ENCODE peak calls at places on chromosomes 16 and 17, in nine cellular contexts. B is fibroblast of lung, Q is GM23338, Z is fibroblast of the aortic adventitia, U is lower leg skin, T is MM.1S, C is foreskin fibroblast, X is AG09309, E is ovary. H is an unnamed sample.

GRCh38 chr16:19595043-19595767 is 39.7 kb downstream of the VPS35L start:
- DNase-seq in B (peak; percentile 12), Q (no peak), Z (peak; percentile 94), U (no peak), T (no peak), C (peak; percentile 79), X (peak; percentile 75), E (peak; percentile 23), H (peak; percentile 32)

GRCh38 chr17:29179232-29180036 is 764 bp downstream of the MYO18A start:
- DNase-seq in B (no peak), Q (peak; percentile 94), Z (no peak), U (peak; percentile 55), T (no peak), C (peak; percentile 35), X (no peak), E (peak; percentile 55), H (no peak)

GRCh38 chr16:30033270-30033669 is 2.2 kb upstream of the TLCD3B start:
- DNase-seq in B (no peak), Q (no peak), Z (no peak), U (no peak), T (no peak), C (no peak), X (no peak), E (no peak), H (no peak)

GRCh38 chr17:9402590-9403199 is 172.9 kb downstream of the STX8 start:
- DNase-seq in B (peak; percentile 52), Q (peak; percentile 83), Z (peak; percentile 33), U (no peak), T (peak; percentile 21), C (peak; percentile 62), X (no peak), E (no peak), H (peak; percentile 29)

GRCh38 chr17:9900744-9901143 is 4.3 kb downstream of the RCVRN start:
- DNase-seq in B (no peak), Q (no peak), Z (peak; percentile 58), U (no peak), T (no peak), C (peak; percentile 42), X (no peak), E (no peak), H (no peak)

GRCh38 chr16:57600048-57600835 is 28.2 kb upstream of the ADGRG1 start:
- DNase-seq in B (peak; percentile 45), Q (peak; percentile 88), Z (peak; percentile 43), U (peak; percentile 17), T (peak; percentile 75), C (peak; percentile 62), X (no peak), E (no peak), H (no peak)

GRCh38 chr16:2795714-2796143 is 2.5 kb upstream of the PRSS41 start:
- DNase-seq in B (no peak), Q (no peak), Z (peak; percentile 37), U (no peak), T (no peak), C (peak; percentile 44), X (no peak), E (no peak), H (no peak)

GRCh38 chr17:5210853-5211252 is 19.2 kb upstream of the ZNF594 start:
- DNase-seq in B (no peak), Q (no peak), Z (no peak), U (no peak), T (no peak), C (no peak), X (no peak), E (no peak), H (no peak)

GRCh38 chr16:82629441-82630027 is 2.8 kb downstream of the CDH13 start:
- DNase-seq in B (peak; percentile 49), Q (peak; percentile 52), Z (peak; percentile 87), U (peak; percentile 46), T (no peak), C (peak; percentile 66), X (no peak), E (no peak), H (no peak)

GRCh38 chr16:67029249-67030096 is 524 bp downstream of the CBFB start:
- DNase-seq in B (peak; percentile 54), Q (peak; percentile 25), Z (peak; percentile 60), U (peak; percentile 39), T (peak; percentile 47), C (peak; percentile 83), X (no peak), E (peak; percentile 73), H (no peak)

GRCh38 chr17:72763981-72764380 is 328.5 kb downstream of the SLC39A11 start:
- DNase-seq in B (no peak), Q (peak; percentile 38), Z (no peak), U (no peak), T (no peak), C (no peak), X (no peak), E (no peak), H (no peak)

GRCh38 chr17:51590071-51590470 is 329.7 kb downstream of the UTP18 start:
- DNase-seq in B (no peak), Q (no peak), Z (no peak), U (no peak), T (no peak), C (no peak), X (no peak), E (no peak), H (no peak)

GRCh38 chr17:14144513-14144912 is 75.2 kb downstream of the COX10 start:
- DNase-seq in B (peak; percentile 32), Q (no peak), Z (peak; percentile 51), U (no peak), T (no peak), C (no peak), X (no peak), E (no peak), H (no peak)

GRCh38 chr17:57009737-57010445 is 32.0 kb downstream of the SCPEP1 start:
- DNase-seq in B (peak; percentile 51), Q (peak; percentile 92), Z (peak; percentile 50), U (peak; percentile 45), T (peak; percentile 53), C (peak; percentile 76), X (peak; percentile 7), E (no peak), H (no peak)

DNA sequence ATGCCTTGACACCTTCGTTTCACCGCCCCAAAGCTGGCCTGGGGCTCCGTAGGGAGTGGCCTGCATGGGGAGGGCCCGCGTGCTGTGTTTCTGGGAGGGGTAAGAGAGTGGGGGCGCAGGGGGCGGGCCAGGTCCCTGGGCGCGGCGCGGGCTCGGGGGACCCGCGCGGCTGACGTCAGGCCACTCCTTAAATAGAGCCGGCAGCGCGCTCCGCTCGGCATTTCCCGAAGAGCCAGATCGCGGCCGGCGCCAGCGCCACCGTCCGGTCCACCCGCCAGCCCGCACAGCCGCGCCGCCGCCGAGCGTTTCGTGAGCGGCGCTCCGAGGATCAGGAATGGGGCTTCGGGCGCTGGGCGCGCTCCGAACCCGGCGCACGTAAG is at the start of gene HS3ST2:
- DNase-seq in B (no peak), Q (peak; percentile 90), Z (no peak), U (peak; percentile 21), T (no peak), C (peak; percentile 93), X (no peak), E (peak; percentile 9), H (no peak)
- H3K4me3 ChIP-seq in B (no peak within 1 kb of the TSS), Q (peak within 1 kb of the TSS; percentile 87), Z (no peak within 1 kb of the TSS), U (peak within 1 kb of the TSS; percentile 21), T (no peak within 1 kb of the TSS), C (peak within 1 kb of the TSS; percentile 42), X (peak within 1 kb of the TSS; percentile 24), E (peak within 1 kb of the TSS; percentile 1), H (peak within 1 kb of the TSS; percentile 25)

GRCh38 chr16:56332464-56333079 is 92.8 kb downstream of the AMFR start:
- DNase-seq in B (peak; percentile 62), Q (peak; percentile 66), Z (peak; percentile 64), U (peak; percentile 54), T (peak; percentile 39), C (peak; percentile 85), X (peak; percentile 18), E (peak; percentile 40), H (peak; percentile 22)
- TF ChIP-seq CTCF in B (peak; percentile 22), Q (peak; percentile 35), Z (peak; percentile 40), U (no peak), T (peak; percentile 44), C (peak; percentile 48), X (peak; percentile 66), E (no peak), H (peak; percentile 32)

GRCh38 chr17:77664097-77664729 is 294.3 kb upstream of the TNRC6C start:
- DNase-seq in B (no peak), Q (no peak), Z (no peak), U (no peak), T (no peak), C (no peak), X (no peak), E (no peak), H (no peak)

GRCh38 chr17:77660524-77660923 is 298.0 kb upstream of the TNRC6C start:
- DNase-seq in B (no peak), Q (no peak), Z (no peak), U (no peak), T (no peak), C (no peak), X (no peak), E (no peak), H (no peak)

GRCh38 chr17:77665833-77666232 is 292.7 kb upstream of the TNRC6C start:
- DNase-seq in B (no peak), Q (no peak), Z (no peak), U (no peak), T (no peak), C (no peak), X (no peak), E (no peak), H (no peak)

GRCh38 chr17:77666480-77666879 is 292.0 kb upstream of the TNRC6C start:
- DNase-seq in B (no peak), Q (no peak), Z (no peak), U (no peak), T (peak; percentile 24), C (no peak), X (no peak), E (no peak), H (no peak)

GRCh38 chr17:77662796-77663195 is 295.7 kb upstream of the TNRC6C start:
- DNase-seq in B (no peak), Q (no peak), Z (no peak), U (no peak), T (no peak), C (no peak), X (no peak), E (no peak), H (no peak)
- H3K4me3 ChIP-seq in B (no peak overlapping the region), Q (no peak overlapping the region), Z (no peak overlapping the region), U (no peak overlapping the region), T (no peak overlapping the region), C (no peak overlapping the region), X (no peak overlapping the region), E (no peak overlapping the region), H (no peak overlapping the region)

GRCh38 chr17:75108193-75108592 is 1.6 kb upstream of the ARMC7 start:
- DNase-seq in B (no peak), Q (no peak), Z (no peak), U (no peak), T (no peak), C (no peak), X (no peak), E (no peak), H (no peak)

GRCh38 chr17:75102385-75102821 is 7.4 kb upstream of the ARMC7 start:
- DNase-seq in B (no peak), Q (peak; percentile 37), Z (no peak), U (no peak), T (no peak), C (no peak), X (no peak), E (no peak), H (no peak)

GRCh38 chr17:75103601-75104554 is 5.9 kb upstream of the ARMC7 start:
- DNase-seq in B (no peak), Q (no peak), Z (no peak), U (no peak), T (no peak), C (no peak), X (no peak), E (no peak), H (no peak)

GRCh38 chr17:75109047-75109406 is 742 bp upstream of the ARMC7 start:
- DNase-seq in B (no peak), Q (peak; percentile 67), Z (no peak), U (no peak), T (no peak), C (no peak), X (no peak), E (no peak), H (no peak)

GRCh38 chr17:75105269-75106080 is 4.3 kb upstream of the ARMC7 start:
- DNase-seq in B (no peak), Q (peak; percentile 85), Z (peak; percentile 36), U (no peak), T (peak; percentile 59), C (peak; percentile 64), X (no peak), E (no peak), H (no peak)
- TF ChIP-seq CTCF in B (peak; percentile 66), Q (peak; percentile 66), Z (peak; percentile 93), U (peak; percentile 23), T (peak; percentile 74), C (peak; percentile 76), X (peak; percentile 67), E (no peak), H (peak; percentile 79)